ENCODE peak calls at places on chromosomes 6 and 20, in seven cellular contexts. W is HepG2, E is K562, R is SK-N-SH, D is H1, Y is GM12878, O is HCT116. J is an unnamed sample.

GRCh38 chr6:122903266-122903915 is 92.6 kb upstream of the CLVS2 start:
- DNase-seq in Y (no peak), E (no peak), O (no peak), W (no peak), R (no peak), D (no peak), J (no peak)

GRCh38 chr20:62407221-62407992 is at the start of gene CABLES2:
- DNase-seq in O (peak; percentile 83), E (peak; percentile 96), D (peak; percentile 91), Y (peak; percentile 58), R (peak; percentile 97), W (peak; percentile 93), J (peak; percentile 97)

GRCh38 chr6:40916816-40917215 is 122.2 kb downstream of the UNC5CL start:
- DNase-seq in Y (no peak), E (no peak), W (no peak), R (no peak), O (no peak), D (no peak), J (no peak)

GRCh38 chr6:115665310-115665709 is 395.4 kb downstream of the FRK start:
- DNase-seq in E (no peak), D (no peak), W (no peak), O (no peak), Y (no peak), R (no peak), J (no peak)

GRCh38 chr20:50425076-50425475 is 85.1 kb upstream of the PTPN1 start:
- DNase-seq in E (peak; percentile 79), O (peak; percentile 42), W (peak; percentile 61), Y (no peak), R (peak; percentile 42), D (no peak), J (no peak)

GRCh38 chr20:36010081-36010480 is 41.7 kb downstream of the CNBD2 start:
- DNase-seq in W (peak; percentile 45), E (no peak), D (no peak), O (no peak), R (no peak), Y (no peak), J (no peak)

GRCh38 chr20:31674895-31675827 is 37.4 kb downstream of the COX4I2 start:
- DNase-seq in Y (no peak), E (peak; percentile 76), R (peak; percentile 46), D (no peak), W (no peak), O (no peak), J (no peak)

GRCh38 chr6:27332692-27333641 is 20.9 kb upstream of the POM121L2 start:
- DNase-seq in R (peak; percentile 25), O (peak; percentile 76), W (peak; percentile 75), D (peak; percentile 76), E (peak; percentile 72), Y (peak; percentile 24), J (peak; percentile 46)

GRCh38 chr6:119445666-119446622 is 96.4 kb upstream of the MAN1A1 start:
- DNase-seq in O (no peak), E (no peak), R (no peak), Y (no peak), W (no peak), D (no peak), J (no peak)

GRCh38 chr6:136640132-136640915 is 90.1 kb upstream of the MAP7 start:
- DNase-seq in O (no peak), E (no peak), D (no peak), W (no peak), R (no peak), Y (no peak), J (no peak)

GRCh38 chr20:1417273-1417672 is 24.4 kb upstream of the FKBP1A start:
- DNase-seq in W (peak; percentile 70), R (no peak), Y (no peak), O (peak; percentile 38), E (no peak), D (no peak), J (no peak)

GRCh38 chr20:16615199-16615598 is 42.0 kb upstream of the KIF16B start:
- DNase-seq in E (no peak), Y (no peak), W (no peak), D (no peak), O (no peak), R (peak; percentile 27), J (no peak)

GRCh38 chr6:133689863-133690262 is 199.1 kb upstream of the TCF21 start:
- DNase-seq in R (no peak), E (no peak), O (no peak), W (no peak), Y (no peak), D (no peak), J (no peak)

GRCh38 chr20:33387177-33387576 is 14.1 kb downstream of the CDK5RAP1 start:
- DNase-seq in R (no peak), O (no peak), E (no peak), D (no peak), Y (no peak), W (no peak), J (no peak)

GRCh38 chr6:69835414-69836179 is 30.8 kb upstream of the COL19A1 start:
- DNase-seq in E (peak; percentile 8), R (peak; percentile 24), O (peak; percentile 56), W (peak; percentile 41), Y (no peak), D (no peak), J (peak; percentile 1)

GRCh38 chr6:146289816-146290588 is 253.6 kb upstream of the RAB32 start:
- DNase-seq in D (no peak), E (no peak), Y (no peak), W (no peak), O (no peak), R (no peak), J (no peak)

GRCh38 chr20:2871555-2872303 is 1.6 kb upstream of the PTPRA start:
- DNase-seq in Y (no peak), E (peak; percentile 51), O (no peak), D (peak; percentile 52), W (peak; percentile 36), R (no peak), J (no peak)

GRCh38 chr6:105488521-105489212 is 85.8 kb upstream of the PREP start:
- DNase-seq in O (no peak), R (no peak), D (no peak), Y (no peak), W (no peak), E (no peak), J (no peak)
- TF ChIP-seq JUND in O (no peak), R (no peak), D (no peak), Y (no peak), W (no peak), E (no peak), J (no peak)

DNA sequence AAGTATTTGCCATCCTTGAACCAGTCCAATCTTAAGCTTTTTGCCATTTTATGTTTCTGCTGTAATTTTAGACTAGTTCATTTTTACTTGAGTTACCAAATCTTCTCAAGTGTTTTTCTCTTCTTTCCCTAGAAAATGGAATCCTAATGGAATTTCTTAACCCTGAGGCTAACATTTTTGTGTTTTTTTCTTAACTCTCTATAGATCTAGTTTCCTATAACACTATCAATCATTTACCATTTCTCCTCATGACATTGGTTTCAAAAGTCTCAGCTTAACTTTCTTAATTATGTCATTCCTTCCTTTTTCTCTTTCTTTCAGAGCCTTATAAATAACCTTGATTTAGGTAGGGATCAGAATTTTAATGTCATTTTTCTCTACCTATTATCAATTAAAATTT is 54.8 kb downstream of the SENP6 start:
- DNase-seq in D (no peak), O (no peak), E (no peak), Y (no peak), W (no peak), R (no peak), J (no peak)
- TF ChIP-seq JUND in D (no peak), O (no peak), E (no peak), Y (no peak), W (no peak), R (no peak), J (no peak)

DNA sequence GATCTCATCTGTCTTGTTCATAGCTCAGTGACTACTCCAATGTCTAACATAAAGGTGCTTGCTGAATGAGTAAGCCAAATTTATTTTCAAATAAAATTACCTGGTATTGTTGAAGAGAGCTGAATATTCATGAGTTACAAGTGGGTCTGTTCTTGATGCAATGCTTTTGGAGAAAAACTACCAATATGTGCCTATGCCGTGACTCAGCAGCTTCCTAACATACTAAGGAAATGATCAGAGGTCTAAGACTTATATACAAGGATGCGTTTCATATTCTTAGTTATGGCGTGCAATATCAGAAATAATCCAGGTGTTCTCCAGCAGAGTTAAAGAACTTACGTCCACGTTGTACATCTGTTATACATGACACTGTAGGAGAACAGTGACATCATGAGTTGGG is 5.1 kb downstream of the FAM120B start:
- DNase-seq in O (no peak), R (no peak), D (no peak), Y (no peak), E (no peak), W (no peak), J (no peak)
- TF ChIP-seq JUND in O (no peak), R (no peak), D (no peak), Y (no peak), E (no peak), W (no peak), J (no peak)

DNA sequence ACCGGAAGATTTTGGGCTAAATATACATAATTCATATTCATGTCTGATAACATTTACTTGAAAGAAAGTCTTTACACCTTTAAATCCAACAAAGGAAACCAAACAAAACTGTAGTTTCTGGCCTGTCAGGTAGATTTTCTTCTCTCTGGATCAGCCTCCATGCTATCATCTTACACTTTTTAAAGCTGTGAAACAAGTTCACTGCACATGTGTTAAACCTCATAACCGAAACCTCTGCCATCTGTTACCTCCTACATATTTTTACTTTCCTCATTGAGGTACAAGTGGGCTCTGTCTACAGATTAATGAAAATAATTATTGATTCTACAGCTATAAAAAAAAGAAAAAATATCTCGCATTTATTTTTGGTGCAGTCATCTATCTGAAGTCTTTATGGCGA is 149.9 kb downstream of the RALGAPA2 start:
- DNase-seq in E (no peak), W (no peak), R (no peak), D (no peak), O (no peak), Y (no peak), J (no peak)
- TF ChIP-seq JUND in E (no peak), W (no peak), R (no peak), D (no peak), O (no peak), Y (no peak), J (no peak)

DNA sequence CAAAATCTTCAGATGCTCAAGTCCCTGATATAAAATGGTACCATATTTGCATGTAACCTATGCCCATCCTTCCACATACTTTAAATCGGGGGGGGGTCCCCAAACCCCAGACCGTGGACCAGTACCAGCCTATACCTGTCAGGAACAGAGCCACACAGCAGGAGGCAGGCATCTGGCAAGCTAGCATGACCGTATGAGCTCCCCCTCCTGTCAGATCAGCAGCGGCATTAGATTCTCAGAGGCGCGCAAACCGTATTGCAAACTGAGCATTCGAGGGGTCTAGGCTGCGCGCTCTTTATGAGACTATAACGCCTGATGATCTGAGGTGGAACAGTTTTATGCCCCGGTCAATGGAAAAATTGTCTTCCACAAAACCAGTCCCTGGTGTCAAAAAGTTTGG is 30.7 kb downstream of the FGD2 start:
- DNase-seq in Y (no peak), R (no peak), E (no peak), W (no peak), O (no peak), D (no peak), J (no peak)
- TF ChIP-seq JUND in Y (no peak), R (no peak), E (no peak), W (no peak), O (no peak), D (no peak), J (no peak)

GRCh38 chr6:142946924-142947701 is 2.1 kb upstream of the HIVEP2 start:
- DNase-seq in O (no peak), Y (no peak), E (peak; percentile 65), D (peak; percentile 75), R (peak; percentile 86), W (peak; percentile 67), J (peak; percentile 65)
- TF ChIP-seq JUND in O (no peak), Y (no peak), E (no peak), D (no peak), R (no peak), W (no peak), J (no peak)

GRCh38 chr20:63652192-63652980 is 838 bp downstream of the STMN3 start:
- DNase-seq in D (peak; percentile 82), Y (no peak), R (peak; percentile 90), W (peak; percentile 41), E (peak; percentile 59), O (no peak), J (no peak)
- TF ChIP-seq JUND in D (no peak), Y (no peak), R (no peak), W (no peak), E (no peak), O (no peak), J (no peak)

J was measured in T47D.